ENCODE peak calls at places on chromosome 1, in five cellular contexts. One of them, this sample, is unnamed.

GRCh38 chr1:156874572-156874971 is 13.9 kb downstream of the NTRK1 start:
- DNase-seq in H1: no peak
- DNase-seq in sigmoid colon: no peak
- DNase-seq in stomach: no peak
- DNase-seq in NB4: no peak
- DNase-seq in this sample: no peak

GRCh38 chr1:209422281-209422680 is 161.2 kb upstream of the CAMK1G start:
- DNase-seq in H1: no peak
- DNase-seq in sigmoid colon: no peak
- DNase-seq in stomach: no peak
- DNase-seq in NB4: no peak
- DNase-seq in this sample: no peak

GRCh38 chr1:117658676-117659075 is 52.8 kb downstream of the TENT5C start:
- DNase-seq in H1: no peak
- DNase-seq in sigmoid colon: no peak
- DNase-seq in stomach: peak
- DNase-seq in NB4: no peak
- DNase-seq in this sample: peak

GRCh38 chr1:152577168-152577567 is 3.1 kb downstream of the LCE3D start:
- DNase-seq in H1: no peak
- DNase-seq in sigmoid colon: no peak
- DNase-seq in stomach: no peak
- DNase-seq in NB4: no peak
- DNase-seq in this sample: no peak

GRCh38 chr1:40078512-40079333 is 18.3 kb downstream of the PPT1 start:
- DNase-seq in H1: no peak
- DNase-seq in sigmoid colon: no peak
- DNase-seq in stomach: peak
- DNase-seq in NB4: peak
- DNase-seq in this sample: peak

GRCh38 chr1:106319611-106320010 is 736.9 kb upstream of the PRMT6 start:
- DNase-seq in H1: no peak
- DNase-seq in sigmoid colon: no peak
- DNase-seq in stomach: no peak
- DNase-seq in NB4: no peak
- DNase-seq in this sample: no peak

GRCh38 chr1:65792671-65793358 is at the start of gene PDE4B:
- DNase-seq in H1: no peak
- DNase-seq in sigmoid colon: no peak
- DNase-seq in stomach: no peak
- DNase-seq in NB4: no peak
- DNase-seq in this sample: peak

GRCh38 chr1:109762821-109763645 is 690 bp downstream of the EPS8L3 start:
- DNase-seq in H1: no peak
- DNase-seq in sigmoid colon: peak
- DNase-seq in stomach: peak
- DNase-seq in NB4: peak
- DNase-seq in this sample: peak

GRCh38 chr1:43043695-43044094 is 85.0 kb upstream of the SLC2A1 start:
- DNase-seq in H1: no peak
- DNase-seq in sigmoid colon: no peak
- DNase-seq in stomach: no peak
- DNase-seq in NB4: no peak
- DNase-seq in this sample: no peak

GRCh38 chr1:225872075-225872430 is 10.1 kb downstream of the TMEM63A start:
- DNase-seq in H1: no peak
- DNase-seq in sigmoid colon: no peak
- DNase-seq in stomach: no peak
- DNase-seq in NB4: no peak
- DNase-seq in this sample: no peak

GRCh38 chr1:7388488-7389185 is 382.5 kb upstream of the VAMP3 start:
- DNase-seq in H1: no peak
- DNase-seq in sigmoid colon: peak
- DNase-seq in stomach: peak
- DNase-seq in NB4: no peak
- DNase-seq in this sample: no peak

GRCh38 chr1:218478336-218478735 is 133.2 kb downstream of the TGFB2 start:
- DNase-seq in H1: no peak
- DNase-seq in sigmoid colon: no peak
- DNase-seq in stomach: no peak
- DNase-seq in NB4: peak
- DNase-seq in this sample: no peak

GRCh38 chr1:85406887-85407593 is 57.9 kb downstream of the DDAH1 start:
- DNase-seq in H1: no peak
- DNase-seq in sigmoid colon: peak
- DNase-seq in stomach: peak
- DNase-seq in NB4: no peak
- DNase-seq in this sample: peak

DNA sequence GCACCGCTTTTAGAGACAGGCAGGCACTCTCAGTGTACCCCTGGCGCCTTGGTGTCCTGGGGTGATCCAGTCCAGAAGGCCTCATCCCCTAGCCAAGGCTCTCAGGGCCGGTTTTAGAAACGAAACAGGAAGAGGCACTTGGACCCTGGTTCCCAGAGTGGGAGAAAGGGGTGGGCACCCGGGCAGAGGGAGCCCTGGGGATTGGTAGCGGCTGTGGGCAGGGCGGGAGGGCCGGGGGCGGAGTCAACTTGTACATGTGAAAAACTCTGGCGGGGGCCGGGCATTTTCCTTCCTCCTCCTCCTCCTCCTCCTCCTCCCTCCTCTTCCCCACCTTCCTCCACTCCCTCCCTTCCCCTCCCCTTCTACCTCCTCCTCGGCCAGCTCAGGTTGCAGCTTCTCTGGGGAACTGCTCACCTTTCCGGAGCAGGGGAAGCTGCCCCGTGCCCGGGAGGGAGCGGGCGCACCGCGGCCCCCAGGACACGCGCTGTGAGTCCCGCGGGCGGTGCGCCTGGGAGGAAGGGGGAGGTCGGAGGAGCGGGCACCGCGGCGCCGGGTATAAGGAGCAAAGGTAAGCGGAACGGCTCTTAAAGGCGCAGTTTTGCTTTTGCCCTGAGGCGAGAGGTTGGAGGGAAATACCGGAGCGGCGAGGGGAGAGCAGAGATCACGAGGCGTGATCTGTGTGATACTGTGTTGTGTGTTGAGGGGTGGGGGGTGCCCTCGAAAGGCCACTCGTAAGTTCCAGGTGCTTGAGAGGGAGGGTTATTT is at the start of gene CDK18:
- DNase-seq in H1: peak
- DNase-seq in sigmoid colon: peak
- DNase-seq in stomach: peak
- DNase-seq in NB4: peak
- DNase-seq in this sample: peak
- TF ChIP-seq POLR2A in H1: peak
- TF ChIP-seq POLR2A in sigmoid colon: no peak
- TF ChIP-seq POLR2A in stomach: no peak
- TF ChIP-seq POLR2A in NB4: no peak
- TF ChIP-seq POLR2A in this sample: no peak

DNA sequence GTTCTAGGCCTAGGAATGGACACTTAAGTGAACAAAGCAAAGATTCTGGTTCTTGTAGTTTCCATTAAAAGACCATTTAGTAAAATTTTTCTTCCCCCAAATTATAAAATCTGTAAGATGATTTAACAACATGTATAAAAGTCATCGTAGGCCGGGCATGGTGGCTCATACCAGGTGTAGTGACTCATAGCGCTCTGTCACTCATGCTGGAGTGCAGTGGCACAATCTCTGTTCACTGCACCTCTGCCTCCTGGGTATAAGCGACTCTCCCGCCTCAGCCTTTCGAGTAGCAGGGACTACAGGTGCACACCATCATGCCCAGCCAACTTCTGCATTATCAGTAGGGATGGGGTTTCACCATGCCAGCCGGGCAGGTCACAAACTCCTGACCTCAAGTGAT is 9.1 kb downstream of the ASPM start:
- DNase-seq in H1: no peak
- DNase-seq in sigmoid colon: no peak
- DNase-seq in stomach: no peak
- DNase-seq in NB4: no peak
- DNase-seq in this sample: no peak
- TF ChIP-seq POLR2A in H1: no peak
- TF ChIP-seq POLR2A in sigmoid colon: no peak
- TF ChIP-seq POLR2A in stomach: no peak
- TF ChIP-seq POLR2A in NB4: no peak
- TF ChIP-seq POLR2A in this sample: no peak

GRCh38 chr1:17339521-17339920 is 31.5 kb downstream of the PADI4 start:
- DNase-seq in H1: no peak
- DNase-seq in sigmoid colon: peak
- DNase-seq in stomach: no peak
- DNase-seq in NB4: no peak
- DNase-seq in this sample: no peak

GRCh38 chr1:17338706-17339493 is 30.9 kb downstream of the PADI4 start:
- DNase-seq in H1: no peak
- DNase-seq in sigmoid colon: peak
- DNase-seq in stomach: no peak
- DNase-seq in NB4: no peak
- DNase-seq in this sample: no peak

GRCh38 chr1:17333081-17333480 is 25.1 kb downstream of the PADI4 start:
- DNase-seq in H1: no peak
- DNase-seq in sigmoid colon: peak
- DNase-seq in stomach: no peak
- DNase-seq in NB4: no peak
- DNase-seq in this sample: no peak

GRCh38 chr1:17340358-17340757 is 31.6 kb upstream of the PADI6 start:
- DNase-seq in H1: no peak
- DNase-seq in sigmoid colon: peak
- DNase-seq in stomach: no peak
- DNase-seq in NB4: no peak
- DNase-seq in this sample: no peak

GRCh38 chr1:17335821-17336718 is 28.1 kb downstream of the PADI4 start:
- DNase-seq in H1: peak
- DNase-seq in sigmoid colon: peak
- DNase-seq in stomach: peak
- DNase-seq in NB4: peak
- DNase-seq in this sample: peak
- TF ChIP-seq POLR2A in H1: no peak
- TF ChIP-seq POLR2A in sigmoid colon: no peak
- TF ChIP-seq POLR2A in stomach: no peak
- TF ChIP-seq POLR2A in NB4: no peak
- TF ChIP-seq POLR2A in this sample: no peak

GRCh38 chr1:26094076-26094669 is 17.5 kb upstream of the PDIK1L start:
- DNase-seq in H1: no peak
- DNase-seq in sigmoid colon: no peak
- DNase-seq in stomach: no peak
- DNase-seq in NB4: no peak
- DNase-seq in this sample: no peak

GRCh38 chr1:26089125-26089524 is 21.7 kb upstream of the TRIM63 start:
- DNase-seq in H1: no peak
- DNase-seq in sigmoid colon: no peak
- DNase-seq in stomach: no peak
- DNase-seq in NB4: no peak
- DNase-seq in this sample: no peak

GRCh38 chr1:26094677-26095383 is 16.8 kb upstream of the PDIK1L start:
- DNase-seq in H1: peak
- DNase-seq in sigmoid colon: peak
- DNase-seq in stomach: no peak
- DNase-seq in NB4: no peak
- DNase-seq in this sample: no peak

GRCh38 chr1:26092422-26092821 is 19.2 kb upstream of the PDIK1L start:
- DNase-seq in H1: no peak
- DNase-seq in sigmoid colon: no peak
- DNase-seq in stomach: no peak
- DNase-seq in NB4: no peak
- DNase-seq in this sample: no peak

DNA sequence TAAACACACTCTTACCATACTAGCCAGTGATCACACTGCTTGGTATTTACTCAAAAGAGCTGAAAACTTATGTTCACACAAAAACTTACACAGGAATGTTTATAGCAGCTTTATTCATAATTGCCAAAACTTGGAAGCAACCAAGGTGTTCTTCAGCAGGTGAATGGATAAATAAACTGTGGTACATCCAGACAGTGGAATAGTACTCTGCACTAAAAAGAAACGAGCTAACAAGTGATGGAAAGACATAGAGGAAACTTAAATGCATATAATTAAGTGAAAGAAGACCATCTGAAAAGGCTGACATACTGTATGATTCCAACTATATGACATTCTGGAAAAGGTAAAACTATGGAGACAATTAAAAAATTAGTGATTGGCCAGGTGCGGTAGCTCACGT is 20.7 kb upstream of the PDIK1L start:
- DNase-seq in H1: no peak
- DNase-seq in sigmoid colon: no peak
- DNase-seq in stomach: no peak
- DNase-seq in NB4: no peak
- DNase-seq in this sample: no peak
- TF ChIP-seq POLR2A in H1: no peak
- TF ChIP-seq POLR2A in sigmoid colon: no peak
- TF ChIP-seq POLR2A in stomach: no peak
- TF ChIP-seq POLR2A in NB4: no peak
- TF ChIP-seq POLR2A in this sample: no peak

This sample was measured in transverse colon.